ENCODE peak calls at places on chromosomes 4 and X, in eight cellular contexts. One of them, this sample, is unnamed.
A peak's percentile ranks its signal among the peaks of the same experiment; 100 is the strongest.

GRCh38 chr4:25913056-25913850 is 767 bp upstream of the SMIM20 start:
- DNase-seq in ACHN: peak; percentile 3
- DNase-seq in head of caudate nucleus: peak; percentile 12
- DNase-seq in GM20000: peak; percentile 42
- DNase-seq in iPS-NIHi11: peak; percentile 36
- DNase-seq in activated T-cell treated with anti-CD3 and anti-CD28 coated beads, Interleukin-2, amount 50 U/mL, for 24 hours: no peak
- DNase-seq in activated CD4-positive, alpha-beta T cell treated with anti-CD3 and anti-CD28 coated beads, Interleukin-2, amount 10 ng/mL, durations not matched to agents 7 days and 5 days: peak; percentile 26
- DNase-seq in H9: no peak
- DNase-seq in this sample: no peak

GRCh38 chrX:1384738-1385250 is 7.1 kb downstream of the SLC25A6 start:
- DNase-seq in GM20000: no peak
- DNase-seq in iPS-NIHi11: no peak
- DNase-seq in H9: no peak
- DNase-seq in activated CD4-positive, alpha-beta T cell treated with anti-CD3 and anti-CD28 coated beads, Interleukin-2, amount 10 ng/mL, durations not matched to agents 7 days and 5 days: no peak
- DNase-seq in head of caudate nucleus: no peak
- DNase-seq in ACHN: no peak
- DNase-seq in activated T-cell treated with anti-CD3 and anti-CD28 coated beads, Interleukin-2, amount 50 U/mL, for 24 hours: peak; percentile 54
- DNase-seq in this sample: peak; percentile 52

GRCh38 chr4:89164400-89164799 is 53.1 kb downstream of the TIGD2 start:
- DNase-seq in activated CD4-positive, alpha-beta T cell treated with anti-CD3 and anti-CD28 coated beads, Interleukin-2, amount 10 ng/mL, durations not matched to agents 7 days and 5 days: no peak
- DNase-seq in ACHN: no peak
- DNase-seq in activated T-cell treated with anti-CD3 and anti-CD28 coated beads, Interleukin-2, amount 50 U/mL, for 24 hours: no peak
- DNase-seq in GM20000: no peak
- DNase-seq in head of caudate nucleus: no peak
- DNase-seq in iPS-NIHi11: no peak
- DNase-seq in H9: no peak
- DNase-seq in this sample: no peak

GRCh38 chrX:70134116-70134477 is 850 bp downstream of the IGBP1 start:
- DNase-seq in head of caudate nucleus: no peak
- DNase-seq in activated T-cell treated with anti-CD3 and anti-CD28 coated beads, Interleukin-2, amount 50 U/mL, for 24 hours: no peak
- DNase-seq in activated CD4-positive, alpha-beta T cell treated with anti-CD3 and anti-CD28 coated beads, Interleukin-2, amount 10 ng/mL, durations not matched to agents 7 days and 5 days: no peak
- DNase-seq in H9: no peak
- DNase-seq in GM20000: no peak
- DNase-seq in iPS-NIHi11: peak; percentile 7
- DNase-seq in ACHN: peak; percentile 6
- DNase-seq in this sample: no peak

GRCh38 chr4:73187325-73187724 is 71.3 kb downstream of the ANKRD17 start:
- DNase-seq in GM20000: no peak
- DNase-seq in head of caudate nucleus: no peak
- DNase-seq in iPS-NIHi11: no peak
- DNase-seq in ACHN: no peak
- DNase-seq in activated CD4-positive, alpha-beta T cell treated with anti-CD3 and anti-CD28 coated beads, Interleukin-2, amount 10 ng/mL, durations not matched to agents 7 days and 5 days: no peak
- DNase-seq in H9: no peak
- DNase-seq in activated T-cell treated with anti-CD3 and anti-CD28 coated beads, Interleukin-2, amount 50 U/mL, for 24 hours: no peak
- DNase-seq in this sample: no peak

GRCh38 chrX:45757272-45757671 is 556.6 kb upstream of the DIPK2B start:
- DNase-seq in activated T-cell treated with anti-CD3 and anti-CD28 coated beads, Interleukin-2, amount 50 U/mL, for 24 hours: no peak
- DNase-seq in ACHN: no peak
- DNase-seq in H9: no peak
- DNase-seq in iPS-NIHi11: no peak
- DNase-seq in head of caudate nucleus: no peak
- DNase-seq in activated CD4-positive, alpha-beta T cell treated with anti-CD3 and anti-CD28 coated beads, Interleukin-2, amount 10 ng/mL, durations not matched to agents 7 days and 5 days: no peak
- DNase-seq in GM20000: no peak
- DNase-seq in this sample: no peak

GRCh38 chrX:22969416-22969815 is 30.3 kb upstream of the DDX53 start:
- DNase-seq in ACHN: no peak
- DNase-seq in H9: no peak
- DNase-seq in head of caudate nucleus: no peak
- DNase-seq in iPS-NIHi11: no peak
- DNase-seq in GM20000: no peak
- DNase-seq in activated T-cell treated with anti-CD3 and anti-CD28 coated beads, Interleukin-2, amount 50 U/mL, for 24 hours: no peak
- DNase-seq in activated CD4-positive, alpha-beta T cell treated with anti-CD3 and anti-CD28 coated beads, Interleukin-2, amount 10 ng/mL, durations not matched to agents 7 days and 5 days: no peak
- DNase-seq in this sample: no peak

GRCh38 chr4:33940281-33940680 is 2304.0 kb downstream of the ARAP2 start:
- DNase-seq in H9: no peak
- DNase-seq in activated T-cell treated with anti-CD3 and anti-CD28 coated beads, Interleukin-2, amount 50 U/mL, for 24 hours: no peak
- DNase-seq in ACHN: no peak
- DNase-seq in iPS-NIHi11: no peak
- DNase-seq in head of caudate nucleus: no peak
- DNase-seq in activated CD4-positive, alpha-beta T cell treated with anti-CD3 and anti-CD28 coated beads, Interleukin-2, amount 10 ng/mL, durations not matched to agents 7 days and 5 days: no peak
- DNase-seq in GM20000: no peak
- DNase-seq in this sample: no peak

GRCh38 chrX:132602701-132603100 is 113.9 kb upstream of the MBNL3 start:
- DNase-seq in GM20000: no peak
- DNase-seq in H9: no peak
- DNase-seq in activated T-cell treated with anti-CD3 and anti-CD28 coated beads, Interleukin-2, amount 50 U/mL, for 24 hours: no peak
- DNase-seq in iPS-NIHi11: no peak
- DNase-seq in activated CD4-positive, alpha-beta T cell treated with anti-CD3 and anti-CD28 coated beads, Interleukin-2, amount 10 ng/mL, durations not matched to agents 7 days and 5 days: no peak
- DNase-seq in ACHN: no peak
- DNase-seq in head of caudate nucleus: no peak
- DNase-seq in this sample: no peak

GRCh38 chr4:190121759-190122158 is 51.8 kb upstream of the DUX4 start:
- DNase-seq in activated T-cell treated with anti-CD3 and anti-CD28 coated beads, Interleukin-2, amount 50 U/mL, for 24 hours: no peak
- DNase-seq in iPS-NIHi11: no peak
- DNase-seq in activated CD4-positive, alpha-beta T cell treated with anti-CD3 and anti-CD28 coated beads, Interleukin-2, amount 10 ng/mL, durations not matched to agents 7 days and 5 days: no peak
- DNase-seq in head of caudate nucleus: no peak
- DNase-seq in GM20000: no peak
- DNase-seq in ACHN: no peak
- DNase-seq in H9: no peak
- DNase-seq in this sample: peak; percentile 45

GRCh38 chr4:7073526-7074390 is 5.9 kb upstream of the GRPEL1 start:
- DNase-seq in ACHN: peak; percentile 55
- DNase-seq in H9: peak; percentile 69
- DNase-seq in head of caudate nucleus: peak; percentile 58
- DNase-seq in activated CD4-positive, alpha-beta T cell treated with anti-CD3 and anti-CD28 coated beads, Interleukin-2, amount 10 ng/mL, durations not matched to agents 7 days and 5 days: peak; percentile 21
- DNase-seq in activated T-cell treated with anti-CD3 and anti-CD28 coated beads, Interleukin-2, amount 50 U/mL, for 24 hours: no peak
- DNase-seq in iPS-NIHi11: peak; percentile 83
- DNase-seq in GM20000: peak; percentile 61
- DNase-seq in this sample: peak; percentile 79

GRCh38 chr4:16685536-16685935 is 212.9 kb downstream of the LDB2 start:
- DNase-seq in H9: no peak
- DNase-seq in ACHN: no peak
- DNase-seq in head of caudate nucleus: no peak
- DNase-seq in iPS-NIHi11: no peak
- DNase-seq in activated CD4-positive, alpha-beta T cell treated with anti-CD3 and anti-CD28 coated beads, Interleukin-2, amount 10 ng/mL, durations not matched to agents 7 days and 5 days: no peak
- DNase-seq in GM20000: no peak
- DNase-seq in activated T-cell treated with anti-CD3 and anti-CD28 coated beads, Interleukin-2, amount 50 U/mL, for 24 hours: no peak
- DNase-seq in this sample: no peak

GRCh38 chr4:40553995-40554394 is 75.7 kb downstream of the RBM47 start:
- DNase-seq in H9: no peak
- DNase-seq in head of caudate nucleus: no peak
- DNase-seq in GM20000: no peak
- DNase-seq in iPS-NIHi11: no peak
- DNase-seq in activated CD4-positive, alpha-beta T cell treated with anti-CD3 and anti-CD28 coated beads, Interleukin-2, amount 10 ng/mL, durations not matched to agents 7 days and 5 days: no peak
- DNase-seq in activated T-cell treated with anti-CD3 and anti-CD28 coated beads, Interleukin-2, amount 50 U/mL, for 24 hours: no peak
- DNase-seq in ACHN: no peak
- DNase-seq in this sample: peak; percentile 55